ENCODE peak calls at places on chromosomes 11 and 22, in four cellular contexts. S is GM10248, G is left ventricle myocardium inferior, R is adrenal gland. Q is an unnamed sample.

GRCh38 chr11:114085965-114086364 is 26.5 kb downstream of the ZBTB16 start:
- DNase-seq in R (no peak), S (no peak), G (no peak), Q (no peak)

GRCh38 chr11:31236052-31236652 is 133.4 kb downstream of the DCDC1 start:
- DNase-seq in R (no peak), S (no peak), G (no peak), Q (no peak)

GRCh38 chr22:50274311-50274710 is 4.1 kb upstream of the MAPK11 start:
- DNase-seq in G (peak), R (peak), S (peak), Q (peak)

GRCh38 chr11:122197055-122197987 is 81.3 kb upstream of the BLID start:
- DNase-seq in G (no peak), S (no peak), R (peak), Q (no peak)

GRCh38 chr11:61281581-61282250 is 13.4 kb downstream of the VWCE start:
- DNase-seq in S (peak), R (peak), G (peak), Q (peak)

GRCh38 chr11:3840289-3840869 is 380 bp downstream of the RHOG start:
- DNase-seq in G (no peak), S (no peak), R (no peak), Q (peak)

GRCh38 chr11:69211540-69212120 is 55.9 kb downstream of the SMIM38 start:
- DNase-seq in G (no peak), S (no peak), R (no peak), Q (no peak)

GRCh38 chr22:49753276-49753884 is 74.3 kb downstream of the BRD1 start:
- DNase-seq in G (no peak), R (no peak), S (no peak), Q (no peak)

GRCh38 chr11:272195-272930 is 5.8 kb upstream of the NLRP6 start:
- DNase-seq in R (no peak), S (no peak), G (no peak), Q (no peak)

GRCh38 chr11:48043998-48044512 is 63.7 kb downstream of the PTPRJ start:
- DNase-seq in S (no peak), G (no peak), R (no peak), Q (no peak)

GRCh38 chr11:107562647-107563208 is 2.8 kb downstream of the ALKBH8 start:
- DNase-seq in S (no peak), G (no peak), R (no peak), Q (no peak)

GRCh38 chr11:1381793-1382425 is 7.8 kb upstream of the BRSK2 start:
- DNase-seq in R (no peak), S (no peak), G (no peak), Q (no peak)
- TF ChIP-seq CTCF in R (no peak), S (no peak), G (no peak), Q (no peak)

DNA sequence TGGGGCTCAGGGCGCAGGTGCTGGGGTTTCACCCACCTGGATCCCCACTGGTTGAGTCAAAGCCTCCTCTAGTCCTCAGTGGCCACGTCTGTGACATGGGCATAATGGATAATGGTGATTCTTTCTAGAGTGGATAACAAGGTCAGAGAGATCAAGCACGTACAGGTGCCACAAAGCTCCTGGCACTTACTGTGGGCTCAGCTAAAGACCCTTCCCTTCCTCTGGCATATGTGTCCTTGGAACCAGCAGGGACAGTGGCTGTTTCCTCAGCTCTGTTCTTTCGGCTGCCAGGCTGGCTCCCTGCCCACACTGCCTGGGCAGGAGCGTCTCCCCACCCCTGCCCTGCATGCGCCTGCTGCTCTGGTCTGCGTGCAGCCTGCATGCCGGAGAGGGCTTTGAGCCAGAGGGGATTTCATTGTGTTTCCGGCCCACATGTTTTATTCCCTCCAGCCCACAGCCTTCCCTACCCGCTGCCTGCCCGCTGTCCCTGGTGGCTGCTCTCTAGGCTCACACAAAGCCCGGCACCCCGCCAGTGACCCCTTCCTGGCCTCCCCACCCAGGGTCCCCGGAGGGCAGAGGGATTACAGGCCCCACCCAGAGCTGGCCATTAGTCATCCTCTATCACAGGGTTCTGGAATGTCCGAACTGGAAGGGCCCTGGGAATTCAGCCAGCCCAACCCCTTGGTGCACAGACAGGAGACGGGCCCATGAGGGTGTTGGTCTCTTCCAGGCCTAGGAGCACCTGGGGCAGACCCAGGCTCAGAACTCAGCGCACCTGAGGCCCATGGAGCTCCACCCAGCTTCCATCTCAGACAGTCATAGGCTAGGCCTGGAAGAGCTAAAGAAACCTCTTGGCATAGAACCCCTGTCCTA is 55.3 kb upstream of the GCAT start:
- DNase-seq in R (peak), S (no peak), G (peak), Q (no peak)
- TF ChIP-seq CTCF in R (peak), S (no peak), G (peak), Q (no peak)

GRCh38 chr11:124551987-124552386 is 8.5 kb upstream of the OR8B12 start:
- DNase-seq in S (no peak), R (no peak), G (no peak), Q (no peak)

GRCh38 chr11:124556828-124557227 is 13.0 kb upstream of the OR8A1 start:
- DNase-seq in G (no peak), S (no peak), R (no peak), Q (no peak)

DNA sequence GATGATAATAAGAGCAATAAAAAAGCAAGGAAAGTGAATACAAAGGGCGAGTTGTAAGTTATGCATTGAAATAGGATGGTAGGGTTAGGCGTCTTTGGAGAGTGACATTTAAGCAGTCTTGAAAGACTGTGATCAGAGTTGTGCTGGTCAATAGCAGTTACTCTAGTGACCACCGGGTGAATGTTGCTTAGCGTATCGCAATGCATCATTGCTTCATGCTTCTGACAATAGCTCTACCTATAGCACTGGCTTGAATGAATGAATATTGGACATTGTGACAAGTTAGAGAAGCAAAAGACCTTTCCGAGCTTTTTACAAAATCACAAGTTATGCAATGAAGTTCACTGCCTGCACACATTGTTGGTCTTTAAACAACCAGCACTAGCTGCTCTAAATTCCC is 7.7 kb upstream of the OR8B12 start:
- DNase-seq in R (no peak), G (no peak), S (no peak), Q (no peak)
- TF ChIP-seq CTCF in R (no peak), G (no peak), S (no peak), Q (no peak)

GRCh38 chr11:104254347-104254746 is 90.4 kb upstream of the PDGFD start:
- DNase-seq in R (peak), G (no peak), S (peak), Q (peak)
- TF ChIP-seq CTCF in R (peak), G (peak), S (peak), Q (peak)

GRCh38 chr11:95067042-95067827 is 516 bp downstream of the SRSF8 start:
- DNase-seq in S (peak), G (peak), R (peak), Q (peak)
- TF ChIP-seq CTCF in S (peak), G (peak), R (peak), Q (peak)

GRCh38 chr11:77473801-77474508 is at the start of gene PAK1:
- DNase-seq in R (peak), G (peak), S (peak), Q (peak)
- TF ChIP-seq CTCF in R (no peak), G (peak), S (peak), Q (no peak)

GRCh38 chr11:74877132-74877531 is 71.8 kb downstream of the XRRA1 start:
- DNase-seq in R (no peak), G (no peak), S (no peak), Q (peak)
- TF ChIP-seq CTCF in R (peak), G (peak), S (peak), Q (peak)

Q was measured in activated CD8-positive, alpha-beta T cell treated with anti-CD3 and anti-CD28 coated beads for 36 hours.